ENCODE peak calls at places on chromosomes 11 and 22, in six cellular contexts. One of them, this sample, is unnamed.

GRCh38 chr22:42214625-42215415 is 55.6 kb downstream of the TCF20 start:
- DNase-seq in stomach: no peak
- DNase-seq in tibial artery: peak
- DNase-seq in fibroblast of mammary gland: no peak
- DNase-seq in brain microvascular endothelial cell: peak
- DNase-seq in AG10803: no peak
- DNase-seq in this sample: no peak

GRCh38 chr11:94876645-94877445 is 96.5 kb downstream of the CWC15 start:
- DNase-seq in brain microvascular endothelial cell: peak
- DNase-seq in fibroblast of mammary gland: peak
- DNase-seq in AG10803: peak
- DNase-seq in stomach: no peak
- DNase-seq in tibial artery: peak
- DNase-seq in this sample: no peak

GRCh38 chr11:74100735-74101134 is 70.1 kb downstream of the C2CD3 start:
- DNase-seq in AG10803: no peak
- DNase-seq in stomach: no peak
- DNase-seq in brain microvascular endothelial cell: no peak
- DNase-seq in fibroblast of mammary gland: no peak
- DNase-seq in tibial artery: no peak
- DNase-seq in this sample: no peak

GRCh38 chr11:7480132-7480531 is 5.2 kb upstream of the OLFML1 start:
- DNase-seq in tibial artery: no peak
- DNase-seq in brain microvascular endothelial cell: no peak
- DNase-seq in fibroblast of mammary gland: peak
- DNase-seq in stomach: no peak
- DNase-seq in AG10803: peak
- DNase-seq in this sample: no peak

GRCh38 chr11:72741429-72741833 is 10.8 kb downstream of the ARAP1 start:
- DNase-seq in stomach: no peak
- DNase-seq in AG10803: no peak
- DNase-seq in brain microvascular endothelial cell: peak
- DNase-seq in tibial artery: no peak
- DNase-seq in fibroblast of mammary gland: no peak
- DNase-seq in this sample: no peak

GRCh38 chr11:110527146-110527545 is 97.4 kb downstream of the FDX1 start:
- DNase-seq in fibroblast of mammary gland: peak
- DNase-seq in stomach: no peak
- DNase-seq in AG10803: peak
- DNase-seq in tibial artery: no peak
- DNase-seq in brain microvascular endothelial cell: no peak
- DNase-seq in this sample: no peak

GRCh38 chr22:41668971-41669911 is 19.4 kb downstream of the SNU13 start:
- DNase-seq in AG10803: peak
- DNase-seq in brain microvascular endothelial cell: peak
- DNase-seq in fibroblast of mammary gland: peak
- DNase-seq in stomach: no peak
- DNase-seq in tibial artery: peak
- DNase-seq in this sample: no peak

GRCh38 chr11:69209936-69210659 is 54.4 kb downstream of the SMIM38 start:
- DNase-seq in tibial artery: peak
- DNase-seq in fibroblast of mammary gland: no peak
- DNase-seq in AG10803: no peak
- DNase-seq in stomach: no peak
- DNase-seq in brain microvascular endothelial cell: no peak
- DNase-seq in this sample: no peak

GRCh38 chr11:28598531-28598930 is 490.3 kb downstream of the METTL15 start:
- DNase-seq in tibial artery: no peak
- DNase-seq in AG10803: peak
- DNase-seq in brain microvascular endothelial cell: no peak
- DNase-seq in fibroblast of mammary gland: no peak
- DNase-seq in stomach: no peak
- DNase-seq in this sample: no peak

GRCh38 chr11:29802522-29802921 is 214.3 kb downstream of the KCNA4 start:
- DNase-seq in fibroblast of mammary gland: no peak
- DNase-seq in tibial artery: no peak
- DNase-seq in stomach: no peak
- DNase-seq in brain microvascular endothelial cell: no peak
- DNase-seq in AG10803: no peak
- DNase-seq in this sample: no peak

GRCh38 chr11:118311518-118311917 is 7.0 kb downstream of the CD3E start:
- DNase-seq in brain microvascular endothelial cell: no peak
- DNase-seq in tibial artery: no peak
- DNase-seq in fibroblast of mammary gland: no peak
- DNase-seq in AG10803: no peak
- DNase-seq in stomach: no peak
- DNase-seq in this sample: no peak

GRCh38 chr11:118318112-118319030 is 13.8 kb downstream of the CD3E start:
- DNase-seq in fibroblast of mammary gland: no peak
- DNase-seq in brain microvascular endothelial cell: no peak
- DNase-seq in AG10803: no peak
- DNase-seq in tibial artery: no peak
- DNase-seq in stomach: no peak
- DNase-seq in this sample: peak

GRCh38 chr11:118312328-118312727 is 7.8 kb downstream of the CD3E start:
- DNase-seq in AG10803: no peak
- DNase-seq in stomach: no peak
- DNase-seq in fibroblast of mammary gland: no peak
- DNase-seq in tibial artery: no peak
- DNase-seq in brain microvascular endothelial cell: no peak
- DNase-seq in this sample: no peak

GRCh38 chr11:118313242-118313641 is 8.7 kb downstream of the CD3E start:
- DNase-seq in stomach: no peak
- DNase-seq in fibroblast of mammary gland: peak
- DNase-seq in brain microvascular endothelial cell: no peak
- DNase-seq in tibial artery: no peak
- DNase-seq in AG10803: peak
- DNase-seq in this sample: no peak

DNA sequence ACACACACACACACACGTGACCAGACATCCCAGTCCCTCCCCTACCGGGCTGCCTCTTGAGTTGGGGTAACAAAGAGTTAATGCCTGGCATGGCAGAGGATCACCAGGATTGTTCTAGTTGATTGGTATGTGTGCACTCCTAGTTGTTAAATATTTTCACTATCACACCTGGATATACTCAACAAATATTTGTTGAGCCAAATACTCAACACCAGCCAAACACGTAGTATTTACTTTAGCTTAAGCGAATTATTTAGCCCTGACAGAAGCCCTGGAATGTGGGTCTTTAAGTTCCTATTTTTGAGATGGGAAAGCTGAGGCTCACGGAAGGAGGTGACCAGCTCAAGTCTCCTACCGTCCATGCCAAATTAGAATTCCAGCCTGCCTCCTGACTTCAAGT is 10.5 kb downstream of the CD3E start:
- DNase-seq in brain microvascular endothelial cell: no peak
- DNase-seq in tibial artery: no peak
- DNase-seq in AG10803: no peak
- DNase-seq in fibroblast of mammary gland: no peak
- DNase-seq in stomach: no peak
- DNase-seq in this sample: no peak
- H3K4me3 ChIP-seq in brain microvascular endothelial cell: no peak
- H3K4me3 ChIP-seq in tibial artery: no peak
- H3K4me3 ChIP-seq in AG10803: no peak
- H3K4me3 ChIP-seq in fibroblast of mammary gland: no peak
- H3K4me3 ChIP-seq in stomach: no peak
- H3K4me3 ChIP-seq in this sample: peak

DNA sequence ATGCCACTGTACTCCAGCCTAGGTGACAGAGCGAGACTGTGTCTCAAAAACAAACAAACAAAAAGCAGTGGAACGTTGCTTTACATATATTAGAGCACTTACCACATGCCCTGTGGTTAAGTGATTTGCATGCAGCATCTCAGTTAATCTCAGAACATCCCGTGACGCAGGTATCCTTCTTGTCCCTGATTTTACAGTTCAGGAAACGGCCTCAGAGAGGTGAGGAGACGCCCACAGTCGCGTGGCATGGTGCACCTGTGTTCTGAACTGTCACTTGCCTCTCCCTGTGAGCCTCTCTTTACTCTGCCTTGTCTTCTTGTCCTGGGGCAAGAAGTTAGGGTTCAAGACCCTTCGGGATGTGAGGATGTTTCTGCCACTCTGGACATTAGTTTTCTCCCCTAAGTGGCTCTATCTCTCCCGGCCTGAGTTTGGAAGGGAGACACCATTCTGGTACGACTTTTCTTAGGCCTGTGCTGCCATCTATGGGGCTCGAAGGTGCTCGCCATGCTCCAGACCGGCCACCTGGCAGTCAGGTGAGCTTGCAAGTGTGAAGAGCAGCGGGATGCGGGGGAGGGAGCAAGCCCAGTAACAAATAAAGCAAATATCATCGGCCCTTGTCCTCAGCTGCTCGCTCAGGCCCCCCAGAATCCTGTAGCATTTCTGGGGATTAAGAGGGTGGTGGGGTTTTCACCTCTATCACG is 25.6 kb downstream of the YWHAH start:
- DNase-seq in brain microvascular endothelial cell: peak
- DNase-seq in AG10803: peak
- DNase-seq in stomach: peak
- DNase-seq in tibial artery: peak
- DNase-seq in fibroblast of mammary gland: peak
- DNase-seq in this sample: no peak
- H3K4me3 ChIP-seq in brain microvascular endothelial cell: peak
- H3K4me3 ChIP-seq in AG10803: peak
- H3K4me3 ChIP-seq in stomach: peak
- H3K4me3 ChIP-seq in tibial artery: peak
- H3K4me3 ChIP-seq in fibroblast of mammary gland: peak
- H3K4me3 ChIP-seq in this sample: peak

GRCh38 chr11:77410076-77410827 is 63.6 kb downstream of the PAK1 start:
- DNase-seq in stomach: no peak
- DNase-seq in fibroblast of mammary gland: no peak
- DNase-seq in brain microvascular endothelial cell: no peak
- DNase-seq in AG10803: no peak
- DNase-seq in tibial artery: no peak
- DNase-seq in this sample: no peak
- H3K4me3 ChIP-seq in stomach: no peak
- H3K4me3 ChIP-seq in fibroblast of mammary gland: peak
- H3K4me3 ChIP-seq in brain microvascular endothelial cell: no peak
- H3K4me3 ChIP-seq in AG10803: no peak
- H3K4me3 ChIP-seq in tibial artery: no peak
- H3K4me3 ChIP-seq in this sample: no peak

GRCh38 chr11:61639816-61640443 is 40.3 kb upstream of the DAGLA start:
- DNase-seq in fibroblast of mammary gland: peak
- DNase-seq in AG10803: no peak
- DNase-seq in brain microvascular endothelial cell: no peak
- DNase-seq in stomach: no peak
- DNase-seq in tibial artery: no peak
- DNase-seq in this sample: no peak

GRCh38 chr11:61637287-61637686 is 42.9 kb upstream of the DAGLA start:
- DNase-seq in brain microvascular endothelial cell: no peak
- DNase-seq in tibial artery: no peak
- DNase-seq in stomach: no peak
- DNase-seq in fibroblast of mammary gland: no peak
- DNase-seq in AG10803: no peak
- DNase-seq in this sample: no peak

GRCh38 chr11:61635787-61636186 is 44.4 kb upstream of the DAGLA start:
- DNase-seq in brain microvascular endothelial cell: no peak
- DNase-seq in fibroblast of mammary gland: no peak
- DNase-seq in stomach: no peak
- DNase-seq in AG10803: no peak
- DNase-seq in tibial artery: no peak
- DNase-seq in this sample: no peak

GRCh38 chr11:61635304-61635703 is 44.9 kb upstream of the DAGLA start:
- DNase-seq in AG10803: no peak
- DNase-seq in tibial artery: no peak
- DNase-seq in fibroblast of mammary gland: no peak
- DNase-seq in stomach: no peak
- DNase-seq in brain microvascular endothelial cell: no peak
- DNase-seq in this sample: no peak

GRCh38 chr11:61636676-61637075 is 43.5 kb upstream of the DAGLA start:
- DNase-seq in tibial artery: no peak
- DNase-seq in stomach: no peak
- DNase-seq in AG10803: no peak
- DNase-seq in fibroblast of mammary gland: no peak
- DNase-seq in brain microvascular endothelial cell: no peak
- DNase-seq in this sample: no peak
- H3K4me3 ChIP-seq in tibial artery: no peak
- H3K4me3 ChIP-seq in stomach: no peak
- H3K4me3 ChIP-seq in AG10803: no peak
- H3K4me3 ChIP-seq in fibroblast of mammary gland: no peak
- H3K4me3 ChIP-seq in brain microvascular endothelial cell: no peak
- H3K4me3 ChIP-seq in this sample: no peak

GRCh38 chr11:36566407-36567053 is 1.3 kb upstream of the RAG1 start:
- DNase-seq in tibial artery: no peak
- DNase-seq in stomach: no peak
- DNase-seq in AG10803: no peak
- DNase-seq in fibroblast of mammary gland: no peak
- DNase-seq in brain microvascular endothelial cell: no peak
- DNase-seq in this sample: peak

GRCh38 chr11:36565033-36565610 is 2.7 kb upstream of the RAG1 start:
- DNase-seq in stomach: no peak
- DNase-seq in tibial artery: no peak
- DNase-seq in brain microvascular endothelial cell: no peak
- DNase-seq in AG10803: no peak
- DNase-seq in fibroblast of mammary gland: no peak
- DNase-seq in this sample: no peak

GRCh38 chr11:36567684-36568083 is at the start of gene RAG1:
- DNase-seq in brain microvascular endothelial cell: no peak
- DNase-seq in fibroblast of mammary gland: no peak
- DNase-seq in AG10803: no peak
- DNase-seq in stomach: no peak
- DNase-seq in tibial artery: no peak
- DNase-seq in this sample: peak

GRCh38 chr11:36569095-36569494 is 1.3 kb downstream of the RAG1 start:
- DNase-seq in brain microvascular endothelial cell: no peak
- DNase-seq in AG10803: no peak
- DNase-seq in tibial artery: no peak
- DNase-seq in fibroblast of mammary gland: no peak
- DNase-seq in stomach: no peak
- DNase-seq in this sample: no peak

DNA sequence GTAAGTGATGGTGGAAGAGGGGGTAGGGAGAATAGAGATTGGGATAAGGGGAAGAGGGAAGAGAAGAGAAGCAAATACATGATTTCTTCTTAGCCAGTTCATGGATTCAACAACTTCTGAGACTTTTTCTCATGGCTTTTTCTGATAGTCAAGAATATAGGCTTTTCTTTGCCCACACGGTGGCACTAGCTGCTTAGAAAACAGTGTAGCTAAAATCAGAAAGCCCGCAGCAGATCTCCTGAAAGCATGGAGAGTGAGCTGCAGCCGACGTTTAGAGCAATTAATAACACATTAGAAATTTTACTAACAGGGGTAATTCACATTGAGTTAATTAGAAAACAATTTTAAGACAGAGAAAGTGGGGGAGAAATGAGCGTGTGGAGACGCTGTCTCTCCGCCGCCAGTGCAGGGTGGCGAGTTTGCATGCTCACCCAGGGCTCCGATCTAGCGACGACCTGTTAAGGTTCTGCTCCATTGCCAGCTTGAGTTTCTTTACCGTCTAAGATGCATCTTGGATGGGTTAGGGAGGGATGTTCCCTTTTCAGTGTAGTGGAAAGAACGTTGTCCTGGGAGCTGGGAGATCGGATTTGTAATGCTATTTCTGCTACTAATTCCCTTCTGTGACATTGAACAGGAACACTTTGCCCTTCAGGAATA is 3.3 kb upstream of the RAG1 start:
- DNase-seq in fibroblast of mammary gland: peak
- DNase-seq in AG10803: peak
- DNase-seq in tibial artery: no peak
- DNase-seq in stomach: peak
- DNase-seq in brain microvascular endothelial cell: peak
- DNase-seq in this sample: peak
- H3K4me3 ChIP-seq in fibroblast of mammary gland: no peak
- H3K4me3 ChIP-seq in AG10803: peak
- H3K4me3 ChIP-seq in tibial artery: peak
- H3K4me3 ChIP-seq in stomach: peak
- H3K4me3 ChIP-seq in brain microvascular endothelial cell: peak
- H3K4me3 ChIP-seq in this sample: no peak